ENCODE peak calls at places on chromosomes 13 and 19, in six cellular contexts. R is activated naive CD4-positive, alpha-beta T cell treated with anti-CD3 and anti-CD28 coated beads for 36 hours; B is heart left ventricle; F is osteoblast; G is left colon; V is heart right ventricle. U is an unnamed sample.

GRCh38 chr19:10295305-10295846 is 5.6 kb downstream of the ICAM5 start:
- DNase-seq in B (no peak), F (peak; percentile 85), V (peak; percentile 44), R (peak; percentile 61), G (peak; percentile 77), U (no peak)

GRCh38 chr13:25581351-25581750 is 209.6 kb downstream of the ATP8A2 start:
- DNase-seq in R (no peak), B (no peak), V (no peak), F (no peak), G (no peak), U (peak; percentile 12)

GRCh38 chr19:31960474-31960873 is 384.9 kb upstream of the ZNF507 start:
- DNase-seq in B (no peak), V (no peak), G (no peak), R (no peak), F (no peak), U (no peak)

GRCh38 chr19:49338691-49339363 is 3.6 kb downstream of the CD37 start:
- DNase-seq in V (peak; percentile 73), B (peak; percentile 68), F (peak; percentile 85), R (peak; percentile 38), G (peak; percentile 95), U (no peak)

GRCh38 chr19:33703821-33704220 is 82.1 kb downstream of the CHST8 start:
- DNase-seq in V (no peak), B (no peak), R (no peak), F (no peak), G (no peak), U (no peak)

GRCh38 chr13:77022341-77022740 is 4.6 kb downstream of the FBXL3 start:
- DNase-seq in B (no peak), G (no peak), V (no peak), R (no peak), F (peak; percentile 67), U (no peak)

GRCh38 chr19:45103200-45103624 is 10.2 kb downstream of the PPP1R37 start:
- DNase-seq in B (peak; percentile 25), F (no peak), V (no peak), G (no peak), R (peak; percentile 63), U (no peak)

GRCh38 chr19:4555657-4556561 is 3.6 kb downstream of the SEMA6B start:
- DNase-seq in B (no peak), F (peak; percentile 90), R (no peak), G (peak; percentile 34), V (no peak), U (no peak)

GRCh38 chr19:32662186-32662585 is 12.8 kb downstream of the ANKRD27 start:
- DNase-seq in V (no peak), G (no peak), B (no peak), R (peak; percentile 46), F (peak; percentile 38), U (no peak)

GRCh38 chr19:6273701-6274601 is 5.8 kb downstream of the MLLT1 start:
- DNase-seq in G (peak; percentile 44), B (peak; percentile 79), R (no peak), F (peak; percentile 99), V (peak; percentile 80), U (no peak)

GRCh38 chr19:12162513-12162881 is 399 bp upstream of the ZNF136 start:
- DNase-seq in R (no peak), V (no peak), F (no peak), B (no peak), G (no peak), U (no peak)

GRCh38 chr19:16073988-16074387 is 2.3 kb upstream of the TPM4 start:
- DNase-seq in B (no peak), F (no peak), R (no peak), G (peak; percentile 9), V (no peak), U (no peak)

GRCh38 chr13:30438286-30438685 is 16.0 kb downstream of the UBE2L5 start:
- DNase-seq in F (no peak), V (no peak), R (no peak), G (no peak), B (no peak), U (no peak)

GRCh38 chr19:15300533-15301194 is 31.7 kb downstream of the BRD4 start:
- DNase-seq in V (no peak), G (no peak), F (peak; percentile 83), R (peak; percentile 63), B (no peak), U (no peak)

GRCh38 chr19:18416778-18417249 is 2.4 kb upstream of the SSBP4 start:
- DNase-seq in G (peak; percentile 84), R (peak; percentile 68), B (peak; percentile 95), V (peak; percentile 92), F (peak; percentile 99), U (peak; percentile 48)

GRCh38 chr13:72284791-72285190 is 417.8 kb upstream of the DACH1 start:
- DNase-seq in G (no peak), F (no peak), V (no peak), R (no peak), B (no peak), U (no peak)

GRCh38 chr19:35966771-35967170 is 28.2 kb upstream of the SDHAF1 start:
- DNase-seq in B (no peak), G (no peak), R (no peak), V (no peak), F (no peak), U (no peak)

GRCh38 chr13:99909836-99910619 is 61.5 kb downstream of the ZIC5 start:
- DNase-seq in G (no peak), F (no peak), B (no peak), R (no peak), V (peak; percentile 33), U (no peak)

GRCh38 chr13:80133631-80134083 is 207.3 kb downstream of the SPRY2 start:
- DNase-seq in V (no peak), F (no peak), R (no peak), G (no peak), B (no peak), U (no peak)

GRCh38 chr13:42405665-42406390 is 133.9 kb downstream of the AKAP11 start:
- DNase-seq in G (no peak), B (no peak), F (no peak), R (peak; percentile 87), V (no peak), U (no peak)

GRCh38 chr13:110590577-110590976 is 24.8 kb upstream of the NAXD start:
- DNase-seq in G (no peak), F (no peak), R (no peak), B (no peak), V (no peak), U (no peak)

GRCh38 chr19:44156475-44156874 is 8.4 kb upstream of the ZNF226 start:
- DNase-seq in F (no peak), B (no peak), R (no peak), V (no peak), G (no peak), U (no peak)

GRCh38 chr19:45428385-45429231 is 4.9 kb upstream of the ERCC1 start:
- DNase-seq in G (peak; percentile 44), B (peak; percentile 80), R (peak; percentile 31), F (peak; percentile 92), V (peak; percentile 79), U (no peak)

GRCh38 chr13:113670541-113670940 is 3.5 kb downstream of the GRK1 start:
- DNase-seq in F (peak; percentile 26), V (no peak), B (peak; percentile 3), R (no peak), G (peak; percentile 0), U (no peak)

GRCh38 chr13:107020393-107020792 is 452.5 kb upstream of the ARGLU1 start:
- DNase-seq in V (no peak), R (no peak), B (no peak), F (no peak), G (no peak), U (no peak)

GRCh38 chr13:46492946-46493345 is 60.0 kb upstream of the LRCH1 start:
- DNase-seq in V (no peak), B (peak; percentile 12), F (peak; percentile 85), R (peak; percentile 11), G (no peak), U (no peak)

GRCh38 chr13:46374710-46375109 is 12.3 kb downstream of the RUBCNL start:
- DNase-seq in F (no peak), G (no peak), B (no peak), R (no peak), V (no peak), U (no peak)

GRCh38 chr13:82566864-82567263 is 1315.4 kb downstream of the SLITRK1 start:
- DNase-seq in B (no peak), V (no peak), G (no peak), R (no peak), F (no peak), U (no peak)

GRCh38 chr13:110300090-110300815 is 6.7 kb downstream of the COL4A1 start:
- DNase-seq in V (no peak), B (no peak), G (no peak), F (no peak), R (no peak), U (no peak)

GRCh38 chr13:22077205-22077683 is 406.4 kb downstream of the FGF9 start:
- DNase-seq in R (no peak), F (no peak), V (no peak), G (no peak), B (no peak), U (no peak)

GRCh38 chr13:34678154-34678553 is 263.9 kb upstream of the NBEA start:
- DNase-seq in V (no peak), R (no peak), B (no peak), F (no peak), G (no peak), U (no peak)

U was measured in DMS 273 treated with DMSO at 0.1 percent for 48 hours.